ENCODE peak calls at places on chromosomes 2 and 18, in five cellular contexts. One of them, this sample, is unnamed.

GRCh38 chr18:57780318-57781127 is 22.6 kb downstream of the ATP8B1 start:
- DNase-seq in heart left ventricle: no peak
- DNase-seq in A549: no peak
- DNase-seq in HepG2: no peak
- DNase-seq in adrenal gland: no peak
- DNase-seq in this sample: no peak

GRCh38 chr18:43634994-43635393 is 357.7 kb upstream of the SYT4 start:
- DNase-seq in heart left ventricle: no peak
- DNase-seq in HepG2: no peak
- DNase-seq in adrenal gland: no peak
- DNase-seq in A549: no peak
- DNase-seq in this sample: no peak

GRCh38 chr2:43737097-43737854 is 36.6 kb upstream of the DYNC2LI1 start:
- DNase-seq in HepG2: no peak
- DNase-seq in heart left ventricle: no peak
- DNase-seq in A549: no peak
- DNase-seq in adrenal gland: no peak
- DNase-seq in this sample: peak; percentile 38

GRCh38 chr18:25284861-25285574 is 66.9 kb downstream of the ZNF521 start:
- DNase-seq in HepG2: no peak
- DNase-seq in heart left ventricle: no peak
- DNase-seq in adrenal gland: no peak
- DNase-seq in A549: no peak
- DNase-seq in this sample: no peak

GRCh38 chr2:54653572-54654204 is 69.8 kb upstream of the EML6 start:
- DNase-seq in HepG2: no peak
- DNase-seq in A549: no peak
- DNase-seq in adrenal gland: peak; percentile 75
- DNase-seq in heart left ventricle: no peak
- DNase-seq in this sample: no peak

GRCh38 chr2:212911011-212911410 is 240.4 kb downstream of the IKZF2 start:
- DNase-seq in A549: no peak
- DNase-seq in heart left ventricle: no peak
- DNase-seq in HepG2: no peak
- DNase-seq in adrenal gland: no peak
- DNase-seq in this sample: no peak

GRCh38 chr2:152396051-152396511 is 61.1 kb downstream of the FMNL2 start:
- DNase-seq in heart left ventricle: no peak
- DNase-seq in adrenal gland: no peak
- DNase-seq in HepG2: no peak
- DNase-seq in A549: no peak
- DNase-seq in this sample: no peak

GRCh38 chr2:120203341-120204021 is 19.7 kb downstream of the TMEM185B start:
- DNase-seq in adrenal gland: no peak
- DNase-seq in A549: no peak
- DNase-seq in heart left ventricle: no peak
- DNase-seq in HepG2: no peak
- DNase-seq in this sample: no peak

GRCh38 chr18:11994346-11994707 is 13.0 kb downstream of the IMPA2 start:
- DNase-seq in HepG2: peak; percentile 83
- DNase-seq in heart left ventricle: peak; percentile 66
- DNase-seq in A549: peak; percentile 23
- DNase-seq in adrenal gland: no peak
- DNase-seq in this sample: peak; percentile 50

GRCh38 chr2:45289997-45290673 is 280.9 kb upstream of the SIX2 start:
- DNase-seq in HepG2: no peak
- DNase-seq in heart left ventricle: no peak
- DNase-seq in A549: no peak
- DNase-seq in adrenal gland: no peak
- DNase-seq in this sample: no peak

GRCh38 chr2:45285791-45286390 is 276.6 kb upstream of the SIX2 start:
- DNase-seq in A549: no peak
- DNase-seq in HepG2: no peak
- DNase-seq in heart left ventricle: no peak
- DNase-seq in adrenal gland: no peak
- DNase-seq in this sample: no peak

GRCh38 chr2:45289018-45289417 is 279.8 kb upstream of the SIX2 start:
- DNase-seq in HepG2: no peak
- DNase-seq in adrenal gland: no peak
- DNase-seq in heart left ventricle: no peak
- DNase-seq in A549: no peak
- DNase-seq in this sample: no peak

GRCh38 chr2:45287040-45287439 is 277.8 kb upstream of the SIX2 start:
- DNase-seq in HepG2: no peak
- DNase-seq in A549: no peak
- DNase-seq in adrenal gland: no peak
- DNase-seq in heart left ventricle: no peak
- DNase-seq in this sample: no peak

DNA sequence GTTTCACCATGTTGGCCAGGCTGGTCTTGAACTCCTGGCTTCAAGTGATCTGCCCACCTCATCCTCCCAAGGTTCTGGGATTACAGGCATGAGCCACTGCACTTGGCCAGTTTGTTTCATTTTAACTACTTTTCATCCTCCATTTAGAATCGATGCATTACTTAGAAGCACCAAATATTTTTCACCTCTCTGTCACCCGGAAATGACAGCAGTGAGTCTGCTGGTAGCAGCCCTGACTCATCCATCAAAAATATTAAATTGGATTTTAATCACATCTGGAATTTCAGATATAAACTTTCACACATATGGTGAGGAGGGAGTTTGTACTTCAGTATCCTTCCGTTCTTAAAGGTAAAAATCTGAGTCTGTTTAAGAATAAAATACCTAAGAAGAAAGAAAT is 279.3 kb upstream of the SIX2 start:
- DNase-seq in heart left ventricle: no peak
- DNase-seq in adrenal gland: no peak
- DNase-seq in HepG2: no peak
- DNase-seq in A549: no peak
- DNase-seq in this sample: no peak
- TF ChIP-seq POLR2A in heart left ventricle: no peak
- TF ChIP-seq POLR2A in adrenal gland: no peak
- TF ChIP-seq POLR2A in HepG2: no peak
- TF ChIP-seq POLR2A in A549: no peak
- TF ChIP-seq POLR2A in this sample: no peak

DNA sequence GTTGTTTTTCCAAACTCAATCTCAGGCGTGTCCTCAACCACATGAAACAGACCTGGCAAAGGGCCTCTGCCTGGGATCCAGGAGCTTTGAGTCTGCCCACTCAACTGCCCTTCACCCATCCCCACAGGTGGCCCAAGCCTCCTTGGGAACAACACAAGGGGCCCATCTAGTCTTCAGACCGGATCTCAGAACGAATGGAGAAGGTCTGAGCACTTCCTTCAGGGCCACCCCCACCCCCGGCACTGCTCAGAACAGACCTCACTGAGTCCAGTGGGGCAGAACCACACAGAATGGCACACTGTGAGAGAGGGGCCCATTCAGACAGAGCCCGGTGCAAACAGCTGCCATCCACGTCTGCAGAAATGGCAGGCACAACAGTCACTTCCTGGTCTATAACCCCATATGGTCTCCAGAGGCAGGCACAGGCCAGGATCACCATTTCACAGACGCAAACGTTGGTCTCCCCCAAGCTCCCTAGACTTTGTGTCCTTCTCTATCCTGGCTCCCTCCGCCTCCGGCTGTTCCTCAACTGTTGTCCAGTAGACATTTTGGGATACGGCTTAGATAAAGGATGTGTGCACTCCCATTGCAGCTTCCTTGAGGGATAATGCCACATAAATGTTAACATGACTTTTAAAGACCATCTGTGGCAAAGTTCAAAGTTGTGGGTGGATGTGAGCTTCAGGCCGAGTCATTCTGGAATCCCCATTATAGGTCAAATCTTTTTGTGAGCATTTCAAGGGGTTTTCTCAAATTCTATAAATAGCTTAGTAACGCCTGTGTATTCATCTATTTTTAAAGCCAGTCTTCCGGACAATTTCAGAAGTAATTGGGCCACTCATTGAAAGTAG is 149.7 kb downstream of the SMAD7 start:
- DNase-seq in adrenal gland: peak; percentile 11
- DNase-seq in HepG2: no peak
- DNase-seq in heart left ventricle: no peak
- DNase-seq in A549: no peak
- DNase-seq in this sample: no peak
- TF ChIP-seq POLR2A in adrenal gland: no peak
- TF ChIP-seq POLR2A in HepG2: no peak
- TF ChIP-seq POLR2A in heart left ventricle: no peak
- TF ChIP-seq POLR2A in A549: no peak
- TF ChIP-seq POLR2A in this sample: no peak

DNA sequence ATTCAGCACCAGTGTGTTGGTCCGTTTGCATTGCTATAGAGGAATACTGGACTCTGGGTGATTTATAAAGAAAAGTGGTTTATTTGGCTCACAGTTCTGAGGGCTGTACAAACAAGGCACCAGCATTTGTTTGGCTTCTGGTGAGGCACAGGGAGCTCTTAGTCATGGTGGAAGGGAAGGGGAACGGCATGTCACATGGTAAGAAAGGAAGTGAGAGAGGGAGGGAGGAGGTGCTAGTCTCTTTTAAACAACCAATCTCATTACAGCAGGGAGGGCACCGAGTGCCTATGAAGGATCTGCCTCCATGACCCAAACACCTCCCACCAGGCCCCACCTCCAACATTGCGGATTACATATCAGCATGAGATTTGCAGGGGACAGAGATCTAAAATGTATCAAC is 143.9 kb upstream of the DLX2 start:
- DNase-seq in A549: no peak
- DNase-seq in heart left ventricle: no peak
- DNase-seq in adrenal gland: no peak
- DNase-seq in HepG2: peak; percentile 49
- DNase-seq in this sample: no peak
- TF ChIP-seq POLR2A in A549: no peak
- TF ChIP-seq POLR2A in heart left ventricle: no peak
- TF ChIP-seq POLR2A in adrenal gland: no peak
- TF ChIP-seq POLR2A in HepG2: no peak
- TF ChIP-seq POLR2A in this sample: no peak

GRCh38 chr2:17495590-17495989 is 22.6 kb downstream of the RAD51AP2 start:
- DNase-seq in heart left ventricle: no peak
- DNase-seq in A549: no peak
- DNase-seq in adrenal gland: no peak
- DNase-seq in HepG2: no peak
- DNase-seq in this sample: no peak
- TF ChIP-seq POLR2A in heart left ventricle: no peak
- TF ChIP-seq POLR2A in A549: no peak
- TF ChIP-seq POLR2A in adrenal gland: no peak
- TF ChIP-seq POLR2A in HepG2: no peak
- TF ChIP-seq POLR2A in this sample: no peak

GRCh38 chr2:102030855-102031527 is 39.2 kb downstream of the IL1R2 start:
- DNase-seq in A549: no peak
- DNase-seq in adrenal gland: no peak
- DNase-seq in HepG2: peak; percentile 96
- DNase-seq in heart left ventricle: no peak
- DNase-seq in this sample: no peak

GRCh38 chr2:102032368-102033027 is 40.7 kb downstream of the IL1R2 start:
- DNase-seq in A549: no peak
- DNase-seq in heart left ventricle: no peak
- DNase-seq in HepG2: peak; percentile 34
- DNase-seq in adrenal gland: no peak
- DNase-seq in this sample: no peak

GRCh38 chr2:102034683-102035606 is 43.2 kb downstream of the IL1R2 start:
- DNase-seq in HepG2: no peak
- DNase-seq in adrenal gland: no peak
- DNase-seq in heart left ventricle: no peak
- DNase-seq in A549: no peak
- DNase-seq in this sample: no peak

GRCh38 chr2:102033750-102034682 is 42.3 kb downstream of the IL1R2 start:
- DNase-seq in heart left ventricle: no peak
- DNase-seq in A549: no peak
- DNase-seq in adrenal gland: no peak
- DNase-seq in HepG2: peak; percentile 89
- DNase-seq in this sample: no peak

GRCh38 chr2:102033028-102033749 is 41.4 kb downstream of the IL1R2 start:
- DNase-seq in heart left ventricle: peak; percentile 73
- DNase-seq in adrenal gland: no peak
- DNase-seq in A549: no peak
- DNase-seq in HepG2: peak; percentile 80
- DNase-seq in this sample: no peak
- TF ChIP-seq POLR2A in heart left ventricle: no peak
- TF ChIP-seq POLR2A in adrenal gland: no peak
- TF ChIP-seq POLR2A in A549: no peak
- TF ChIP-seq POLR2A in HepG2: peak; percentile 30
- TF ChIP-seq POLR2A in this sample: no peak

DNA sequence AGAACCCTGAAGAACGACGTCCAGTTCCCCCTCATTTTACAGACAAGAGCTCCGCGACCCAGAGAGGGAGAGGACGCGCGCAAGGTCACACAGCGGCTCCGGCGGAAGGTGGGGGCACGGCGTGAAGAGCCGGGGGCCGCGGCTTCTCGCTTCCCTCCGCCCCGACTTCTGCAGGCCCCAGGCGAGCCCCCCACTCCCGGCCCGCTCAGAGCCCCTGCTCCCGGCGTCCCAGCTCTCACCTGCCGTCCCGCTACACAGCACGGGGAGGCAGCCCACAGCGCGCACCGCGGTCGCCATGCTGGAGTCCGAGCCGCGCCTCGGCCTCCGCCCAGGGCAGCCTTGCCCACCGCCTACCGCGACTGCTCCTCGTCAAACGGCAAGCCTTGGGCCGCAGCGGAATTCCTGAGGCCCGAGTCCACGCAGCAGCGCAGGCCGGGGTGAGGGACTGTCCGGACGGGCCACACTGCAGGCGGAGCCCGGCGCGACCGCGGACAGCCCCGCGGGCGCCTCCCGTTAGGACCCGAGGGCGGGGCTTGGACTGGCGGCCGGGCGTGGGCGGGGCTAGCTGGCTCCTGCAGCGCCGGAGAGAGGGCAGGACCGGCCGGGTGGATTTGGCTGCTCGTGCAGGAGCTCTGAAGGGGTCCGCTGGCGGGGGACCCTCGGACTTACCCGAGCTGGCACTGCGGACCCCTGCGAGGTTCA is at the start of gene MRPS5:
- DNase-seq in heart left ventricle: peak; percentile 95
- DNase-seq in HepG2: peak; percentile 62
- DNase-seq in adrenal gland: peak; percentile 89
- DNase-seq in A549: peak; percentile 81
- DNase-seq in this sample: peak; percentile 90
- TF ChIP-seq POLR2A in heart left ventricle: no peak
- TF ChIP-seq POLR2A in HepG2: peak; percentile 70
- TF ChIP-seq POLR2A in adrenal gland: peak; percentile 75
- TF ChIP-seq POLR2A in A549: peak; percentile 74
- TF ChIP-seq POLR2A in this sample: peak; percentile 65

DNA sequence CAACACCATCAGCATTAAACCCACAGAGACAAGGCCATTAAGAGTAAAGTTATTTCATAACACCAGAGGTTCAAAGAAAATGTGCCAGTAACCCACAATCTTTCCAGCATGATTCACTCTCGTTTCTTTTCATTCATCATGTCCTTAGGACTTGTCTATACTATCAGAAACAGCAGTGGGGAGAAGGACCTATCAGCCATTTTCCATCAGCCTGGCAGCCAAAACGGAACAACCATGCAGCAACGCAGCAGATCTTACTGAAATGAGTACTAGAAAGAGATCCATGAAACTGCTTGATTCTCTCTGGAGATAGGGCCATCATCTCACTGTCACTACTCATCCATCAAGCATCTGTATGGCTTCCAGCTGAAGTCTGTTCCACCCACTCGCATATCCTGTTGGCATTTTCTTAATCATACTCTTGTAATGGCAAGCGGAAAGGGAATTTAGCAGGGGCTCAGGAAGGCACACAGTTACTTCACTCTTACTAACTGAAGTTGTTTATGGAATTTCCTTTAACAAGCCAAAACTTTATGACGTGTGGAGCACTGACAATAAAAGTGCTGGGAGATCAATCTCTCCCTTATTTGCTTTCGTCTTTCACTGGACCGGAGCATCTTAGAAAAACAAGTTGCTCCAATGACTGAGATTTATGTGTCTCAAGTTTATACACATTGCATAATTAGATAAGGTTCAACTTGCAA is 69.7 kb downstream of the EPHA4 start:
- DNase-seq in heart left ventricle: no peak
- DNase-seq in HepG2: no peak
- DNase-seq in A549: no peak
- DNase-seq in adrenal gland: no peak
- DNase-seq in this sample: no peak
- TF ChIP-seq POLR2A in heart left ventricle: no peak
- TF ChIP-seq POLR2A in HepG2: no peak
- TF ChIP-seq POLR2A in A549: no peak
- TF ChIP-seq POLR2A in adrenal gland: no peak
- TF ChIP-seq POLR2A in this sample: no peak

This sample was measured in H54.